ENCODE peak calls at places on chromosomes 3 and 15, in seven cellular contexts. I, M, D, S, Q, J and V are unnamed samples. For H3K27me3, the result is how much of the 10 kb centered on the place peaks cover.

GRCh38 chr3:160355826-160356225 is 43.2 kb downstream of the IFT80 start:
- DNase-seq in I (no peak), M (no peak), D (no peak), S (no peak), Q (no peak), J (no peak), V (no peak)

GRCh38 chr15:31606942-31607497 is 280.4 kb downstream of the KLF13 start:
- DNase-seq in I (no peak), M (no peak), D (no peak), S (peak), Q (peak), J (no peak), V (no peak)

GRCh38 chr3:68740087-68740486 is 192.3 kb downstream of the TAFA4 start:
- DNase-seq in I (no peak), M (no peak), D (no peak), S (no peak), Q (no peak), J (no peak), V (no peak)

GRCh38 chr3:111724694-111725093 is 129.5 kb upstream of the ZBED2 start:
- DNase-seq in I (no peak), M (no peak), D (no peak), S (no peak), Q (no peak), J (no peak), V (no peak)

GRCh38 chr3:5160926-5161858 is 26.3 kb upstream of the EDEM1 start:
- DNase-seq in I (no peak), M (no peak), D (no peak), S (no peak), Q (no peak), J (no peak), V (no peak)

GRCh38 chr3:44105571-44105970 is 136.1 kb upstream of the TOPAZ1 start:
- DNase-seq in I (no peak), M (no peak), D (no peak), S (no peak), Q (no peak), J (no peak), V (no peak)

GRCh38 chr3:25566358-25566920 is 98.3 kb downstream of the TOP2B start:
- DNase-seq in I (no peak), M (no peak), D (no peak), S (no peak), Q (no peak), J (peak), V (no peak)

GRCh38 chr3:18099611-18100010 is 325.5 kb downstream of the SATB1 start:
- DNase-seq in I (no peak), M (no peak), D (no peak), S (no peak), Q (peak), J (no peak), V (no peak)

GRCh38 chr3:13823186-13823585 is 56.7 kb downstream of the WNT7A start:
- DNase-seq in I (no peak), M (no peak), D (no peak), S (no peak), Q (no peak), J (no peak), V (peak)

GRCh38 chr3:128997486-128997885 is 3.6 kb upstream of the CFAP92 start:
- DNase-seq in I (no peak), M (no peak), D (no peak), S (no peak), Q (no peak), J (no peak), V (no peak)
- H3K27me3 ChIP-seq in I (under half), M (under half), D (under half), S (under half), Q (half or more), J (half or more), V (under half)

GRCh38 chr15:51750186-51750585 is 1.2 kb upstream of the TMOD2 start:
- DNase-seq in I (no peak), M (no peak), D (no peak), S (no peak), Q (no peak), J (no peak), V (no peak)

GRCh38 chr15:51750942-51751686 is at the start of gene TMOD2:
- DNase-seq in I (peak), M (peak), D (no peak), S (peak), Q (peak), J (peak), V (peak)

GRCh38 chr15:51751687-51752683 is 588 bp downstream of the TMOD2 start:
- DNase-seq in I (peak), M (no peak), D (no peak), S (peak), Q (peak), J (peak), V (peak)

GRCh38 chr15:51754267-51754666 is 2.9 kb downstream of the TMOD2 start:
- DNase-seq in I (no peak), M (no peak), D (no peak), S (no peak), Q (no peak), J (no peak), V (no peak)

DNA sequence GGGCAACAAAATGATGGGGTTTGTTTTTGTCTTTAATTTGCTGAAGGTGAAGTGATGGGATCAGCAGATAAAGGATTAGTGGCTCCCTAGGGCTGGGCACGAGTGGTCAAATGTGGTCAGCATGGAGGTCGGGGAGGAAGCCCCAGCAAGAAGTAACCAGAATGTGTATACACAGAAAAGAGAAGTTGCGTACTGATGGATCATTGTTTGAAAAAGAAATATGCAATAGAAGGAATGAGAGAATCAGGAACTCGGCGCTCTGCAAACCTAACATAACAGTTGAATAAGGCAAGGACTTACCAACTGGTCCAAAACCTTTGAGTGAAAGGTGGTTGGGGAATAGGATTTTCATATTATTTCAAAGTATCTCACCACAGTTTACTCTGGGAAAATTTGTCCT is 1.5 kb downstream of the TMOD2 start:
- DNase-seq in I (no peak), M (no peak), D (no peak), S (no peak), Q (no peak), J (no peak), V (no peak)
- H3K27me3 ChIP-seq in I (under half), M (under half), D (under half), S (under half), Q (under half), J (under half), V (under half)

DNA sequence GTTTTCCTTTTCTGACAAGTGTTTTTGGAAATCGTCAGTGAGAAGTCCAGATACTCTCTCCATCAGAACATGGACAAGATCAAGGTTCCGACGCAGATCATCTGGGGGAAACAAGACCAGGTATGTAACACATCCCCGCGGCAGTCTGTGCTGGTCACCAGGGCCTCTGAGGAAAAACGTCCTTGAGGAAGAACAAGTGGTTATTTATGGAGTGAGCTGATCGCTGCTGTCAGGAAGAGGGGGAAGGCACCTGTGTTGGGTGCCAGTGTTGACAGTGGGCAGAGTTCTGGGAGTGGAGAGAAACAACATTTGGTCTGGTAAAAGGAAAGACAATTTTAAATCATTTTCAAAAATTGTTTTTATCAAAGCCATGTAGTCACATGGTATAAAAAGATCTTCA is 20.7 kb upstream of the RPP14 start:
- DNase-seq in I (no peak), M (no peak), D (no peak), S (no peak), Q (no peak), J (no peak), V (no peak)
- H3K27me3 ChIP-seq in I (under half), M (under half), D (under half), S (under half), Q (under half), J (under half), V (under half)

GRCh38 chr3:138941259-138941885 is 5.6 kb downstream of the FOXL2 start:
- DNase-seq in I (no peak), M (no peak), D (no peak), S (no peak), Q (peak), J (peak), V (no peak)

GRCh38 chr3:138938877-138939562 is 7.9 kb downstream of the FOXL2 start:
- DNase-seq in I (no peak), M (no peak), D (no peak), S (no peak), Q (no peak), J (no peak), V (no peak)

GRCh38 chr3:138938056-138938876 is 8.7 kb downstream of the FOXL2 start:
- DNase-seq in I (no peak), M (no peak), D (no peak), S (no peak), Q (no peak), J (peak), V (no peak)

GRCh38 chr3:138940446-138940845 is 6.5 kb downstream of the FOXL2 start:
- DNase-seq in I (no peak), M (no peak), D (no peak), S (no peak), Q (no peak), J (no peak), V (no peak)

GRCh38 chr3:138939563-138940241 is 7.2 kb downstream of the FOXL2 start:
- DNase-seq in I (no peak), M (no peak), D (no peak), S (no peak), Q (no peak), J (peak), V (no peak)
- H3K27me3 ChIP-seq in I (half or more), M (half or more), D (half or more), S (half or more), Q (half or more), J (half or more), V (half or more)

GRCh38 chr15:33506781-33507180 is 196.0 kb downstream of the RYR3 start:
- DNase-seq in I (no peak), M (no peak), D (no peak), S (no peak), Q (peak), J (peak), V (no peak)
- H3K27me3 ChIP-seq in I (under half), M (under half), D (under half), S (under half), Q (under half), J (under half), V (under half)

GRCh38 chr3:65734382-65734781 is 304.3 kb downstream of the MAGI1 start:
- DNase-seq in I (no peak), M (no peak), D (no peak), S (no peak), Q (no peak), J (no peak), V (no peak)

GRCh38 chr3:65733459-65733858 is 305.3 kb downstream of the MAGI1 start:
- DNase-seq in I (no peak), M (no peak), D (no peak), S (no peak), Q (no peak), J (no peak), V (no peak)

GRCh38 chr3:65730449-65730848 is 308.3 kb downstream of the MAGI1 start:
- DNase-seq in I (no peak), M (no peak), D (no peak), S (no peak), Q (no peak), J (no peak), V (no peak)

GRCh38 chr3:65732060-65732933 is 306.4 kb downstream of the MAGI1 start:
- DNase-seq in I (no peak), M (no peak), D (no peak), S (no peak), Q (peak), J (peak), V (no peak)

DNA sequence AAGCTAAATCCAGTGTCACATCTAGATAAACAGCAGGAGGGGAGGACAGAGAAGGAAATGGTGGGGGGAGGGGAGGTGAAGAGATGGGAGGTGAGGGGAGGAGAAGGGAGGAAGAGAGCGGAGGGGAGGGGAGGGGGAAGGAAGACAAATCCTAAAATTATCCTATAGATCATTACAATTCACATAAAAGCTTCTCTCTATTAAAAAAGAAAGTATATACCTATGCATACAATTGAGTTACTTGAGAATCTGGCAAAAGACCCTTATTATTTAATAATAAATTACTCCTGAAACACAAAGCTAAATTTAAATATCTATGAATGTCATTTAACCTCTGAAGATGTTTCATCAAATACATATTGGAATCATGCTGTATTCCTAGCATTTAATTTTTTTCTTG is 303.9 kb downstream of the MAGI1 start:
- DNase-seq in I (no peak), M (no peak), D (no peak), S (no peak), Q (no peak), J (no peak), V (no peak)
- H3K27me3 ChIP-seq in I (under half), M (under half), D (under half), S (under half), Q (under half), J (under half), V (under half)

DNA sequence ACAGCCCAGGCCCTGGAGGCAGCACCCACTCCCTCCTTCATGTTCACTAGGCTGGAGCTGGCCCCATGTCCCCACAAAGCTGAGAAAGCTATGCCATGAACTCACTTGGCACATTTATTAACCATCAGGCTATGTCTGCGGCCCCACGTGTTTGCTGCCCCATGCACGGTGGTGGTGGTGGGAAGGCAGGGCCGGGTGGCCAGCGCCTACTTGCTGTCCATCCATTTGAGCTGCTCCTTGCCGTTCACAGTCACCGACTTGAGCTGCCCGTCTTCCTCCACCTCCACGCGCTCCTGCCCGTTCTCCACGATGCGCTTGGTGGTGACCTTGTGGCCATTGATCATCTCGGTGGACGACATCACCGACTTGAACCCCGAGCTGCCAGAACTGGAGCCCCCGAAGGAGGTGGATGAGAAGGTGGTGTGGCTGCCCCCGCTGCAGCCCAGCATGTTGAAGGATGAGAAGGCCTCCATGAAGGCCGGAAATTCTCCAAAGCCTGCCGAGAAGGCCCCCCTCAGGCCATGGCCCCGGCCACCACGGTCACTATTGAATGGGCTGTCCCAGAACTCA is 4.3 kb downstream of the DNAJB8 start:
- DNase-seq in I (no peak), M (no peak), D (no peak), S (no peak), Q (no peak), J (no peak), V (no peak)
- H3K27me3 ChIP-seq in I (under half), M (under half), D (under half), S (under half), Q (half or more), J (under half), V (under half)

GRCh38 chr3:113534365-113534764 is 2.0 kb downstream of the SIDT1 start:
- DNase-seq in I (no peak), M (no peak), D (no peak), S (no peak), Q (no peak), J (no peak), V (no peak)
- H3K27me3 ChIP-seq in I (half or more), M (under half), D (under half), S (under half), Q (half or more), J (half or more), V (under half)

DNA sequence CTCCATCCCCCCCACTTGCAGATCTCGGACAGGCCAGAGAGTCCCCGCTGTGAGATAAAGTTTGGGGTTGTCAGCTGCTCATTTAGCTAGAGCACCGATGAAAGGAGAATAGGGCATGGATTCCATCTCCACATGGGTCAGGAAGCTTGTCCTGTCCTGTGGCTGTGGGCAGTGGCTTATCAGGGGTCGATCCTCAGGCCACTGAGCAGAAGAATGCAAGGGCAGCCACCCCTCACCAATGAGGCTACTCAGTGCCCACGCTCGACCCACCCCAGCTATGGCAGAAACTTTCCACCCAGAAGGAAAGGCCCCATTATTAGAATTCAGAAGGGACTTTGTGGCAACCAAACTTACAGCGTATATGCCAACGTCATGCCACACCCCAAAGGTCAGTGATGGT is 43.3 kb downstream of the CPN2 start:
- DNase-seq in I (no peak), M (no peak), D (peak), S (no peak), Q (no peak), J (no peak), V (peak)
- H3K27me3 ChIP-seq in I (under half), M (under half), D (under half), S (under half), Q (half or more), J (under half), V (under half)

GRCh38 chr3:72223116-72223515 is 438.2 kb upstream of the PROK2 start:
- DNase-seq in I (no peak), M (no peak), D (no peak), S (no peak), Q (no peak), J (no peak), V (no peak)
- H3K27me3 ChIP-seq in I (under half), M (under half), D (under half), S (under half), Q (under half), J (under half), V (under half)